ENCODE peak calls at places on chromosomes 16 and 17, in ten cellular contexts. D, S, K, Q, U, L, E, H, O and W are unnamed samples.
A peak's percentile ranks its signal among the peaks of the same experiment; 100 is the strongest.

GRCh38 chr17:13561606-13562270 is 40.0 kb downstream of the HS3ST3A1 start:
- DNase-seq in L (no peak), Q (peak; percentile 78), O (no peak), U (no peak), D (no peak), K (no peak), S (peak; percentile 16), H (peak; percentile 42), E (no peak), W (no peak)

GRCh38 chr16:54460254-54460860 is 173.8 kb upstream of the IRX3 start:
- DNase-seq in E (no peak), D (peak; percentile 69), O (no peak), S (no peak), K (no peak), L (no peak), Q (no peak), U (no peak), H (no peak), W (no peak)

GRCh38 chr16:57577691-57578224 is 35.3 kb downstream of the ADGRG5 start:
- DNase-seq in E (peak; percentile 64), L (no peak), U (peak; percentile 15), H (no peak), D (no peak), Q (no peak), K (no peak), O (no peak), S (no peak), W (peak; percentile 52)

GRCh38 chr17:80599546-80600305 is 55.1 kb downstream of the RPTOR start:
- DNase-seq in L (no peak), E (peak; percentile 85), K (peak; percentile 84), U (no peak), H (no peak), O (no peak), Q (no peak), D (no peak), S (peak; percentile 84), W (no peak)

GRCh38 chr17:2637422-2637821 is 44.0 kb downstream of the PAFAH1B1 start:
- DNase-seq in U (no peak), Q (no peak), K (no peak), S (no peak), H (no peak), D (no peak), E (no peak), O (no peak), L (no peak), W (no peak)

GRCh38 chr17:15309236-15309635 is 32.2 kb downstream of the TEKT3 start:
- DNase-seq in S (no peak), E (no peak), D (no peak), K (no peak), H (no peak), L (no peak), Q (no peak), O (no peak), U (no peak), W (no peak)

GRCh38 chr16:85316944-85317343 is 204.7 kb upstream of the CIBAR2 start:
- DNase-seq in K (no peak), H (no peak), S (no peak), O (no peak), L (no peak), D (no peak), Q (no peak), E (no peak), U (no peak), W (no peak)

GRCh38 chr17:57697891-57698708 is 47.0 kb downstream of the CCDC182 start:
- DNase-seq in S (peak; percentile 7), D (no peak), E (no peak), U (peak; percentile 33), O (peak; percentile 3), L (no peak), K (no peak), Q (no peak), H (no peak), W (no peak)

GRCh38 chr16:74942977-74943918 is 41.7 kb downstream of the WDR59 start:
- DNase-seq in U (no peak), O (no peak), D (no peak), S (no peak), L (no peak), Q (no peak), H (no peak), K (no peak), E (no peak), W (no peak)

GRCh38 chr17:40499551-40500189 is 1.8 kb downstream of the TNS4 start:
- DNase-seq in S (peak; percentile 95), L (no peak), E (peak; percentile 90), O (no peak), Q (no peak), K (peak; percentile 87), H (peak; percentile 88), D (peak; percentile 69), U (no peak), W (no peak)

GRCh38 chr17:40500190-40500589 is 1.2 kb downstream of the TNS4 start:
- DNase-seq in D (no peak), H (no peak), O (no peak), Q (no peak), K (no peak), S (no peak), L (no peak), E (no peak), U (no peak), W (no peak)

GRCh38 chr17:40497704-40498103 is 3.7 kb downstream of the TNS4 start:
- DNase-seq in K (no peak), U (no peak), O (no peak), Q (no peak), E (no peak), D (no peak), L (no peak), H (no peak), S (no peak), W (no peak)

GRCh38 chr17:40496634-40497420 is 4.6 kb downstream of the TNS4 start:
- DNase-seq in D (no peak), K (no peak), O (no peak), Q (no peak), E (no peak), L (no peak), U (no peak), S (no peak), H (no peak), W (no peak)

DNA sequence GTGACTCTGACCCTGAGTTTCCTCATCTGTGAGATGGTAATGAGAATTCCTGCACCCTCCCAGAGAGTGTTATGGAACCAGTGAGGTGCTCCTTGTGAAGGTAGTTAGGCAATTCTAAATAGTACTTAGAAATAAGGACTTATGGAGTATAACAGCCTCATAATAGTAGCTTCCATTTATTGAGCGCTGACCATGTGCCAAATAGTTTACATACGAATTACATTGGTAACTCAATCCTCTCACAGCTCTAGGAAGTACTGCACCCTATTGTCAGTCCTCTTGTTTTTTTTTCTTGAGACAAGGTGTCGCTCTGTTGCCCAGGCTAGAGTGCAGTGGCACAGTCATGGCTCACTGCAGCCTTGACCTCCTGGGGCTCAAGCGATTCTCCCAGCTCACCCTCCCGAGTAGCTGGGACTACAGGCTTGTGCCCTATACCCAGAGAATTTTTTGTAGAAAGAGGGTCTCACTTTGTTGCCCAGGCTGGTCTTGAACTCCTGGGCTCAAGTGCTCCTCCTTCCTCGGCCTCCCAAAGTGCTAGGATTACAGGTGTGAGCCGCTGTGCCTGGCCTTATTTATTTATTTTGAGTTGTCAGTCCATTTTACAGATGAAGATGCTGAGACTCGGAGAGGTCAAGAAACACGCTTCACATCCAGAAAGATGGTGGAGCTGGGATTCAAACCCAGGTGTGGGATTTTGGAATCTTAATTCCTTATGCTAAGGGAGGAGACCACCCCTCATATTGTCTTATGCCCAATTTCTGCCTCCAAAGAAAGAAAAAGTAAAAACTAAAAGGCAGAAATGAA is 2.9 kb downstream of the TNS4 start:
- DNase-seq in H (no peak), O (no peak), L (no peak), S (peak; percentile 51), U (no peak), E (no peak), Q (no peak), K (no peak), D (no peak), W (no peak)
- H3K4me3 ChIP-seq in H (no peak overlapping the region), O (no peak overlapping the region), L (no peak overlapping the region), S (no peak overlapping the region), U (no peak overlapping the region), E (no peak overlapping the region), Q (no peak overlapping the region), K (no peak overlapping the region), D (no peak overlapping the region), W (no peak overlapping the region)

DNA sequence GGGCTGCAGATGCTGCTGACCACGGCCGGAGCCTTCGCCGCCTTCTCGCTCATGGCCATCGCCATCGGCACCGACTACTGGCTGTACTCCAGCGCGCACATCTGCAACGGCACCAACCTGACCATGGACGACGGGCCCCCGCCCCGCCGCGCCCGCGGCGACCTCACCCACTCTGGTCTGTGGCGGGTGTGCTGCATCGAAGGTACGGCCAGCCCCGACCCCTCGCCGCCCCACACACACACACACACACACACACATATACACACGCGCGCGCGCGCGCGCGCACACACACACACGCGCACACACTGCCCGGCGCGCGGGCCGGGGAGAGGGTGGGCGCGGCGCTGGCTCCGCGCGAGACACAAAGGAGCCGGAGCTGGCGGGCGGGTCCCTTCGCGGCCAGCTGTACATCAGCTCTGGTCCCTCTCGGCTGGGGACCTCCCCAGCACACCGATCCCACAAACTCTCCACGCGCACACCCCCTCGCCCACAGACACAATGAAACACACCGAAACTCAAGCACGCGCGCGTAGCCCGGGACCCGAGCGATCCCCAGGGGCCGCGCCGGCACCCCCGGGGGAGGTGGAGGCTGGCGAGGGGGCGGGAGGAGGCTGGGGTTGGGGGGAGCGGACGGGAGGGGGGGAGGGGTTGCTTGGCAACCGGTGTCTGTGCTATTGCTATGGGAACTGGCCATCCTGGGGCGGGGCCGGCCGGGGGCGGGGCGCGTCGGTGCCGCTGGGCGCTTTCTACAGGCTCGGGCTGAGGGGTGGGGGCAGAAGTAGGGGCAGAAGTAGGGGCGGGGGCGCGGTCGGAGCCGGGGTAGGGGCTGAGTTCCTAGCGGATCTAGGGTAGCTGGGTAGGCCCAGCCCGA is 658 bp downstream of the CACNG4 start:
- DNase-seq in E (no peak), O (no peak), S (peak; percentile 37), K (peak; percentile 59), H (no peak), D (no peak), Q (no peak), L (no peak), U (no peak), W (no peak)
- H3K4me3 ChIP-seq in E (peak overlapping the region; percentile 48), O (no peak overlapping the region), S (no peak overlapping the region), K (peak overlapping the region; percentile 49), H (peak overlapping the region; percentile 1), D (peak overlapping the region; percentile 28), Q (peak overlapping the region; percentile 51), L (peak overlapping the region; percentile 61), U (peak overlapping the region; percentile 25), W (peak overlapping the region; percentile 33)

DNA sequence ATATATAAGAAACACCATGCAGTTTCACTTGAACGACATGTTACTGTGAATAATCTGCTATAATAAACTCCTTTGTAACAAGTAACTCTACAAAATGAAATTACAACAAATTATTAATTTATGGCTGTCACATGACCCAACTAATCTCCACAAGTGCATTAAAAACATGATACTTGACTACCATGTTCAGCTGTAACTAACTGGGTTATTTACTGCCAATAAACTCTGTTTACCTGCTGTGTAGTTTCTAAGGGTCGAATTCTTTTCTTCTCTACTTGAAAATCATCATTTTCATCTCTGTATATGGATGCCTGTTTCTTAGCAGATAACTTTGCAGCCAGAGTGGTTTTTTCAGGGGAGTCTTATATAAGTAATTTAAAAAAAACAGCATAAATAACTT is 14.4 kb downstream of the BRIP1 start:
- DNase-seq in H (no peak), U (no peak), L (no peak), E (no peak), Q (no peak), O (no peak), K (no peak), D (no peak), S (no peak), W (no peak)
- H3K4me3 ChIP-seq in H (no peak overlapping the region), U (no peak overlapping the region), L (no peak overlapping the region), E (no peak overlapping the region), Q (no peak overlapping the region), O (no peak overlapping the region), K (no peak overlapping the region), D (no peak overlapping the region), S (no peak overlapping the region), W (no peak overlapping the region)

GRCh38 chr16:46970089-46970488 is 3.4 kb downstream of the DNAJA2 start:
- DNase-seq in D (peak; percentile 12), K (no peak), Q (no peak), U (no peak), L (no peak), E (no peak), H (peak; percentile 15), O (no peak), S (no peak), W (no peak)
- H3K4me3 ChIP-seq in D (no peak overlapping the region), K (no peak overlapping the region), Q (no peak overlapping the region), U (no peak overlapping the region), L (no peak overlapping the region), E (no peak overlapping the region), H (no peak overlapping the region), O (no peak overlapping the region), S (no peak overlapping the region), W (no peak overlapping the region)